ENCODE peak calls at places on chromosome 4, in five cellular contexts. One of them, this sample, is unnamed.
A peak's percentile ranks its signal among the peaks of the same experiment; 100 is the strongest.

GRCh38 chr4:41787931-41788330 is 39.4 kb upstream of the PHOX2B start:
- DNase-seq in epithelial cell of esophagus: no peak
- DNase-seq in foreskin fibroblast: no peak
- DNase-seq in fibroblast of the conjunctiva: no peak
- DNase-seq in iPS-NIHi11: no peak
- DNase-seq in this sample: no peak

GRCh38 chr4:6491235-6491634 is 18.8 kb upstream of the PPP2R2C start:
- DNase-seq in epithelial cell of esophagus: no peak
- DNase-seq in foreskin fibroblast: no peak
- DNase-seq in fibroblast of the conjunctiva: no peak
- DNase-seq in iPS-NIHi11: no peak
- DNase-seq in this sample: no peak

GRCh38 chr4:136935305-136935704 is 597.0 kb downstream of the PCDH18 start:
- DNase-seq in epithelial cell of esophagus: peak; percentile 6
- DNase-seq in foreskin fibroblast: no peak
- DNase-seq in fibroblast of the conjunctiva: no peak
- DNase-seq in iPS-NIHi11: no peak
- DNase-seq in this sample: no peak

GRCh38 chr4:13329963-13330362 is 154.2 kb downstream of the RAB28 start:
- DNase-seq in epithelial cell of esophagus: peak; percentile 79
- DNase-seq in foreskin fibroblast: peak; percentile 47
- DNase-seq in fibroblast of the conjunctiva: peak; percentile 12
- DNase-seq in iPS-NIHi11: no peak
- DNase-seq in this sample: no peak

GRCh38 chr4:140156529-140157171 is 2.7 kb upstream of the MAML3 start:
- DNase-seq in epithelial cell of esophagus: no peak
- DNase-seq in foreskin fibroblast: no peak
- DNase-seq in fibroblast of the conjunctiva: no peak
- DNase-seq in iPS-NIHi11: no peak
- DNase-seq in this sample: no peak

GRCh38 chr4:140856692-140857091 is 100.5 kb upstream of the TBC1D9 start:
- DNase-seq in epithelial cell of esophagus: peak; percentile 88
- DNase-seq in foreskin fibroblast: no peak
- DNase-seq in fibroblast of the conjunctiva: peak; percentile 65
- DNase-seq in iPS-NIHi11: peak; percentile 47
- DNase-seq in this sample: peak; percentile 41

GRCh38 chr4:119781044-119781443 is 152.4 kb upstream of the PDE5A start:
- DNase-seq in epithelial cell of esophagus: no peak
- DNase-seq in foreskin fibroblast: no peak
- DNase-seq in fibroblast of the conjunctiva: no peak
- DNase-seq in iPS-NIHi11: no peak
- DNase-seq in this sample: no peak

GRCh38 chr4:183747931-183748664 is 89.0 kb downstream of the TRAPPC11 start:
- DNase-seq in epithelial cell of esophagus: no peak
- DNase-seq in foreskin fibroblast: peak; percentile 4
- DNase-seq in fibroblast of the conjunctiva: no peak
- DNase-seq in iPS-NIHi11: no peak
- DNase-seq in this sample: no peak

GRCh38 chr4:121873604-121874003 is 3.3 kb upstream of the BBS7 start:
- DNase-seq in epithelial cell of esophagus: no peak
- DNase-seq in foreskin fibroblast: no peak
- DNase-seq in fibroblast of the conjunctiva: no peak
- DNase-seq in iPS-NIHi11: no peak
- DNase-seq in this sample: no peak

GRCh38 chr4:34664051-34664450 is 1580.3 kb downstream of the ARAP2 start:
- DNase-seq in epithelial cell of esophagus: no peak
- DNase-seq in foreskin fibroblast: no peak
- DNase-seq in fibroblast of the conjunctiva: no peak
- DNase-seq in iPS-NIHi11: no peak
- DNase-seq in this sample: no peak

GRCh38 chr4:118757761-118758213 is 72.6 kb downstream of the METTL14 start:
- DNase-seq in epithelial cell of esophagus: peak; percentile 74
- DNase-seq in foreskin fibroblast: peak; percentile 38
- DNase-seq in fibroblast of the conjunctiva: peak; percentile 44
- DNase-seq in iPS-NIHi11: no peak
- DNase-seq in this sample: no peak